ENCODE peak calls at places on chromosomes 2 and 18, in six cellular contexts. J is transverse colon, Z is upper lobe of left lung, T is SK-N-SH, K is sigmoid colon, G is stomach. F is an unnamed sample. For H3K27me3, the result is how much of the 10 kb centered on the place peaks cover.

GRCh38 chr2:98896416-98896815 is 39.6 kb downstream of the CRACDL start:
- DNase-seq in J (no peak), Z (no peak), T (no peak), K (no peak), G (no peak), F (peak)

GRCh38 chr2:151560289-151560688 is 150.6 kb downstream of the RIF1 start:
- DNase-seq in J (no peak), Z (no peak), T (peak), K (no peak), G (no peak), F (no peak)

GRCh38 chr2:115183144-115183543 is 740.7 kb downstream of the DPP10 start:
- DNase-seq in J (no peak), Z (no peak), T (no peak), K (no peak), G (no peak), F (no peak)

GRCh38 chr18:3008546-3008945 is 4.4 kb downstream of the LPIN2 start:
- DNase-seq in J (no peak), Z (no peak), T (no peak), K (no peak), G (no peak), F (no peak)

GRCh38 chr2:188725981-188726380 is 248.2 kb upstream of the COL3A1 start:
- DNase-seq in J (no peak), Z (no peak), T (no peak), K (no peak), G (no peak), F (no peak)

GRCh38 chr2:128321421-128321775 is 2.7 kb upstream of the HS6ST1 start:
- DNase-seq in J (no peak), Z (peak), T (no peak), K (peak), G (no peak), F (peak)

GRCh38 chr2:240856151-240856980 is 12.3 kb upstream of the AGXT start:
- DNase-seq in J (no peak), Z (peak), T (no peak), K (no peak), G (no peak), F (no peak)

GRCh38 chr2:43507137-43507536 is 88.7 kb downstream of the THADA start:
- DNase-seq in J (no peak), Z (no peak), T (no peak), K (no peak), G (no peak), F (no peak)

GRCh38 chr2:162582357-162582798 is 238.4 kb downstream of the GCA start:
- DNase-seq in J (no peak), Z (no peak), T (no peak), K (no peak), G (peak), F (no peak)

GRCh38 chr2:182422864-182423263 is 4.0 kb downstream of the PDE1A start:
- DNase-seq in J (no peak), Z (no peak), T (no peak), K (no peak), G (no peak), F (no peak)

GRCh38 chr2:74931940-74932339 is 26.5 kb upstream of the POLE4 start:
- DNase-seq in J (no peak), Z (no peak), T (no peak), K (no peak), G (no peak), F (no peak)

GRCh38 chr2:110167326-110167955 is 37.4 kb downstream of the NPHP1 start:
- DNase-seq in J (no peak), Z (no peak), T (no peak), K (no peak), G (no peak), F (no peak)

GRCh38 chr2:134453476-134453875 is 199.6 kb downstream of the MGAT5 start:
- DNase-seq in J (no peak), Z (no peak), T (no peak), K (no peak), G (peak), F (peak)

GRCh38 chr2:134450114-134450513 is 196.2 kb downstream of the MGAT5 start:
- DNase-seq in J (no peak), Z (no peak), T (no peak), K (no peak), G (no peak), F (no peak)

GRCh38 chr2:134453973-134454372 is 200.1 kb downstream of the MGAT5 start:
- DNase-seq in J (no peak), Z (no peak), T (no peak), K (no peak), G (peak), F (peak)

GRCh38 chr2:134451347-134451630 is 197.4 kb downstream of the MGAT5 start:
- DNase-seq in J (no peak), Z (no peak), T (no peak), K (no peak), G (peak), F (no peak)

DNA sequence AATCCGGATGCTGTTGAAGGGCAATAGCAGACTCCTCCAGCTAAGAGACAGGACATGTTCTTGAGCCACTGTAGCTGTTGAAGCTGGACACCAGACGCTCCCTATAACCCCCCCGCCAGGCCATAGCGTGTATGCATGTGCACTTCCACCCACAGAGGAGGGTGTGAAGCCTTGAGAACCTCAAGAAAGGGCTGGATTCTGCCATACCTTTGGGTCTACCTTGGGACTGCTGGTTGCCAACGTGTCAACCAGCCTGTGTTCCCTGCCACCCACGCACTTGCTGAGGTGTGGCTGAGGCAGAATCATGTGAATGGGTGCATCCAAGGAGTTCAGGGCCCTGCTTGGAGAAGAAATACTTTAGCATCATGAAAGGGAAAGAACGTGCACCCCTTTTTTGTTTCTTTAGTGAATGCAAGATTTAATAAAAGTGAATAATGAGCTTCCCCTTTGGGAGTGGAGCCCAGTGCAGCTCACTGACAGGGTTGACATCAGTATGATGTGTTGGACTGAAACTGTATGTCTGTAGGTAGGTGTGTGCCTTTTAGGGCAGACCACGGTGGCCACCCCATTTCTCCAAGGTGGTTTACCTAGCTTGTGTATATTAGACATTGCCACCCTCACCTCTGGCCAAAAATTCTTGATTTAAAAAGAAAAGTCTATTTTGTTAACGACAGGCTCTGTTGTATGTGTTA is 198.3 kb downstream of the MGAT5 start:
- DNase-seq in J (no peak), Z (no peak), T (no peak), K (no peak), G (peak), F (no peak)
- TF ChIP-seq EP300 in J (no peak), Z (no peak), T (no peak), K (no peak), G (no peak), F (no peak)

GRCh38 chr2:64602436-64602835 is 51.3 kb downstream of the SERTAD2 start:
- DNase-seq in J (no peak), Z (no peak), T (no peak), K (no peak), G (no peak), F (no peak)
- H3K27me3 ChIP-seq in J (under half), Z (under half), T (under half), K (under half), G (under half), F (under half)

DNA sequence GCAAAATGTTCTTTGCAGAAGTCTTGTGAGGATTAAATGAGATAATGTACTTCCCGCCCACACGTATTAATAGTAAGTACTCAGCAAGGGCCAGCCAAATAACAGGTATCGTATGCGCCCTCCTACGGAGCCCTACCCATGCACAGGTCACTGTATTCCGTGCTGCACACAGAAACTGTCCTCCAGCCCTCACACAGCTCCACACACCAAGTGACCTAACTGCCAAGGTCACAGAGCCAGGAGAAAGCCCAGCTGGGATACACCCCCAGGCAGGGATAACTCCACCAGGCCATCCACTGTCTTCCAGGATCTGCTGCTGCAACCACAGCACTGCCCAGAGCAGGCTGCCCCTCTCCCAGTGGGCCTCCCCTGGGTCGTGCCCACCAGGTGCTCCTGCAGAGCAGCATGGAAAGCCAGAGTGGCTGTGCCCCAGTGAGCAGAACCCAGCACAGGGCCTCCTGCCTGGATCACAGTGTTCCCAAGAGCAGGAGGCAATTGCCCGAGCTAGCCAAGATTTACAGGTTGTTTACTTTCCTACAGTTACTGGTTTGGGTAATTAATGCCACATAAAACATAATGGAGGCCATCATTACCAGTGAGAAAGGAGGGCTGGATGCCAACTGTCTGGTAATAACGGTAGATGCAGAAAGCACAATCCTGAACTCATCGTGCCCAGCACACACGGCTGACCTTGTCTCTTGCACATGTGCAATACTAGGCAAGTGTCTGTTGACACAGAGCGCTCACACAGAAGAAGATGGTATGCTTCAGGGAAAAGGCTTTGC is 24.4 kb downstream of the TFCP2L1 start:
- DNase-seq in J (peak), Z (no peak), T (peak), K (peak), G (peak), F (no peak)
- TF ChIP-seq POLR2AphosphoS5 in J (peak), Z (no peak), T (no peak), K (peak), G (no peak), F (no peak)

GRCh38 chr2:121532894-121533293 is 2.2 kb downstream of the RNU4ATAC start:
- DNase-seq in J (no peak), Z (no peak), T (no peak), K (no peak), G (no peak), F (no peak)

GRCh38 chr2:121532347-121532766 is 1.7 kb downstream of the RNU4ATAC start:
- DNase-seq in J (no peak), Z (no peak), T (no peak), K (no peak), G (no peak), F (no peak)

GRCh38 chr2:121529439-121530209 is 1.1 kb upstream of the RNU4ATAC start:
- DNase-seq in J (peak), Z (no peak), T (peak), K (peak), G (peak), F (peak)

GRCh38 chr2:121530210-121530562 is 494 bp upstream of the RNU4ATAC start:
- DNase-seq in J (peak), Z (no peak), T (peak), K (peak), G (peak), F (peak)

DNA sequence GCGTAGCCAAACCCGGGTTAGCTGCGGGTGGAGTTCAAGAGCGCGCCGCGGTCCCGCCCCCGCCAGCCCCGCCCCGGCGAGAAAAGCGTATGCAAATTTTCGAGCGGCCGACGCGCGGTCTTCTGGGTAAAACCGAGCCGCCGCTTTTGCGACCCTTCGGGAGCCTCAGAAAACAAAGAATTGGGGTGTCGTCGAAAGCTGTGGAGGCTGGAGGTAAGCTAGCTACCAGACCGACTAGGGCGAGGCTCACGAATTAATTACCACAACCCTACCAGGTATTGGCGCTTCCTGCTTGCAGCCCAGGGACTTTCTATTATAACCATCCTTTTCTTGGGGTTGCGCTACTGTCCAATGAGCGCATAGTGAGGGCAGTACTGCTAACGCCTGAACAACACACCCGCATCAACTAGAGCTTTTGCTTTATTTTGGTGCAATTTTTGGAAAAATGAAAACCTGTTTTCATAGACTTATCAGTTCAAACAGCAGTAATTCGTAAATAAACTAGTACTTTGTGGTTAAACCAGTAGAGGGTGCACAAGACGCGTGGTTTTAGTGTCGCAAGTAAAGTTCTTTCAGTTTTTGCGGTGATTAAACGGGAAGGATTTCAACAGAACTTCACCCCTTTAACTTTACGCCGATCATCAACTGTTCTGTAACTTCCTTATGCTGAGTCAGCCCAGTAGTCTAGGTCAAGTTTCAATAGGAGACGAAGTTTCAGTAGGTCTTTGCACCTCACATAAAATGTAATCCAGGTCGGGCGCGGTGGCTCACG is at the start of gene RNU4ATAC:
- DNase-seq in J (peak), Z (peak), T (peak), K (peak), G (peak), F (peak)
- TF ChIP-seq EP300 in J (no peak), Z (no peak), T (peak), K (no peak), G (peak), F (no peak)

GRCh38 chr18:75201273-75201898 is 7.6 kb downstream of the PTGR3 start:
- DNase-seq in J (no peak), Z (no peak), T (no peak), K (no peak), G (peak), F (no peak)
- H3K27me3 ChIP-seq in J (under half), Z (under half), T (under half), K (under half), G (under half), F (under half)

GRCh38 chr2:27042985-27043634 is 8.4 kb upstream of the AGBL5 start:
- DNase-seq in J (peak), Z (no peak), T (no peak), K (no peak), G (no peak), F (no peak)

GRCh38 chr2:27041708-27042107 is 8.9 kb downstream of the TMEM214 start:
- DNase-seq in J (no peak), Z (no peak), T (no peak), K (no peak), G (no peak), F (no peak)

GRCh38 chr2:27039871-27040270 is 7.1 kb downstream of the TMEM214 start:
- DNase-seq in J (no peak), Z (no peak), T (no peak), K (no peak), G (no peak), F (no peak)

GRCh38 chr2:27040282-27040681 is 7.5 kb downstream of the TMEM214 start:
- DNase-seq in J (no peak), Z (no peak), T (no peak), K (no peak), G (no peak), F (no peak)

DNA sequence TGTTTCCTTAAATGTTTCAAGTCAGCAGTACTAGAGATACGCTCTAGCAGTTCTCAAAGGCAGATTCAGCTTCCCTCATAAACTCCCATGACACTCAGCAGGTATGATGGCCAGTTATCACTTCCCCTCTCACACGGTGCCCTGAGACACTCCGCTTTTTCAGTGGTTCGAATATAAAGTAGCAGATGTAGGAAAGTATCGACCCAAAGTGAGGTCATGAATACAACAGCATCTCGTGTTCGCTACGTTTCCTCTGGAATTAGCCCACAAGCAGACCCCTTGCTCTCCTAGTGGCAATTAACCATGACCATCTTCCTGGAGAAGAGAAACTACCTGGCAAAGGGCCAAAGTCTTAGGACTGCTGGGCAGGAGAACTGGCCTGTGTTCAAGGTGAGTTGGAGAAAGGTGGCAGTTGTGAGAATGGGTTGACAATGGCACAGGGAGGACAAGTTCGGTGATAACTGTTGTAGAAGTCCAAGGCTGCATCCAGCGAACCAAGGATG is 9.3 kb upstream of the AGBL5 start:
- DNase-seq in J (no peak), Z (no peak), T (no peak), K (no peak), G (no peak), F (no peak)
- TF ChIP-seq POLR2AphosphoS5 in J (peak), Z (no peak), T (peak), K (no peak), G (no peak), F (no peak)

GRCh38 chr2:173204316-173204715 is 128.7 kb downstream of the MAP3K20 start:
- DNase-seq in J (no peak), Z (no peak), T (peak), K (no peak), G (no peak), F (no peak)

GRCh38 chr2:173210270-173211196 is 134.9 kb downstream of the MAP3K20 start:
- DNase-seq in J (peak), Z (no peak), T (peak), K (peak), G (peak), F (peak)

GRCh38 chr2:173202570-173202969 is 126.9 kb downstream of the MAP3K20 start:
- DNase-seq in J (no peak), Z (no peak), T (no peak), K (no peak), G (no peak), F (no peak)

DNA sequence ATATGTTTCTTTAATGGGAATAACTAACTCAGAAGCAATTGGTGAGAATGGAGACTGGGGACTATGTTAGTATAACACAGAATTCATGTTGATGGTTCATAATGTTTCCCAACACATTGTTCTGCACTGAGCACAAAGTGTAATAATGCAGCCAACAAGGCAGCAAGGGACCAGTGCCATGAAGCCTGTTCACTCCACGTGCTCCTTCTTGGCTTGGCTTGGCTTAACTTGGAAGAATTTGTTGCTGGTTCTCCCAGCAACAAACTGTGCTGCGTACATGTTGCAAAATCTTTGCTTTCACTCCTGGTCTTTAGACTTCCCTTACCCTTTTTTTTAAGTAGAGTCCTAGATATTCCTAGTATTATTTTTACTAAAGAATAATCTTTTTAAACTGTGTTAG is 129.7 kb downstream of the MAP3K20 start:
- DNase-seq in J (peak), Z (no peak), T (no peak), K (peak), G (peak), F (peak)
- TF ChIP-seq EP300 in J (no peak), Z (no peak), T (no peak), K (peak), G (peak), F (peak)

DNA sequence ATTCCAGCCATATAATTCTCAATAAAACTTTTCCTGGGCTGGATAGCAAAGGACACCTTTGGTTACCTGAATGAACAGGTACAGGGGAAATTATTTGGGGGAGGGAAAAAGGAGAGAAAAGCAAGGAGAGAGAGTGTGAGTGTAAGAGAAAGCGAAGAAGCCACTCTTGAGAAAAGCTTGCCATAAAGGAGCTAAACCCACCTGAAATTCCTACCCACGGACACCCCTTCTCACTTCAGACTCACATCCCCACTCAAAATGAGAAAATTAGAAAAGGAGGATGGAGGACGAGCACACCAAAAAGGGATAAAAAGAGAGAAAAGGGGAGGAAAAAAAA is 354 bp downstream of the ZEB2 start:
- DNase-seq in J (no peak), Z (no peak), T (no peak), K (no peak), G (no peak), F (no peak)
- H3K27me3 ChIP-seq in J (half or more), Z (under half), T (under half), K (half or more), G (under half), F (half or more)

F was measured in suprapubic skin.